ENCODE peak calls at places on chromosome 19, in five cellular contexts. O, N, D, L and V are unnamed samples. For H3K4me1 and H3K36me3, the result is how much of the 10 kb centered on the place peaks cover.

GRCh38 chr19:55406869-55407624 is 541 bp downstream of the UBE2S start:
- DNase-seq in O (no peak), N (no peak), D (peak), L (no peak), V (peak)

GRCh38 chr19:45492627-45493470 is 4.0 kb downstream of the RTN2 start:
- DNase-seq in O (peak), N (no peak), D (peak), L (no peak), V (no peak)

GRCh38 chr19:35017507-35017906 is 12.8 kb upstream of the SCN1B start:
- DNase-seq in O (no peak), N (no peak), D (no peak), L (no peak), V (no peak)

GRCh38 chr19:33659835-33660234 is 38.1 kb downstream of the CHST8 start:
- DNase-seq in O (no peak), N (no peak), D (no peak), L (no peak), V (no peak)

GRCh38 chr19:6271721-6272410 is 7.9 kb downstream of the MLLT1 start:
- DNase-seq in O (peak), N (no peak), D (peak), L (no peak), V (no peak)

GRCh38 chr19:45103200-45103624 is 10.2 kb downstream of the PPP1R37 start:
- DNase-seq in O (no peak), N (no peak), D (peak), L (no peak), V (no peak)

GRCh38 chr19:16457195-16457953 is 14.4 kb downstream of the EPS15L1 start:
- DNase-seq in O (peak), N (peak), D (peak), L (no peak), V (no peak)

GRCh38 chr19:7216373-7216902 is 77.8 kb downstream of the INSR start:
- DNase-seq in O (no peak), N (no peak), D (no peak), L (no peak), V (no peak)

GRCh38 chr19:13095934-13096890 is 6.4 kb downstream of the LYL1 start:
- DNase-seq in O (no peak), N (no peak), D (peak), L (peak), V (no peak)

GRCh38 chr19:14363203-14364097 is 17.8 kb upstream of the ADGRE5 start:
- DNase-seq in O (peak), N (peak), D (peak), L (peak), V (peak)

GRCh38 chr19:45442927-45443461 is 19.3 kb upstream of the ERCC1 start:
- DNase-seq in O (peak), N (no peak), D (peak), L (no peak), V (peak)

GRCh38 chr19:37511821-37512220 is 5.1 kb downstream of the ZNF793 start:
- DNase-seq in O (no peak), N (no peak), D (no peak), L (no peak), V (no peak)

GRCh38 chr19:55189424-55189823 is 9.3 kb upstream of the SYT5 start:
- DNase-seq in O (peak), N (peak), D (no peak), L (no peak), V (no peak)

GRCh38 chr19:38693380-38694223 is 46.2 kb downstream of the ACTN4 start:
- DNase-seq in O (peak), N (peak), D (peak), L (peak), V (peak)

GRCh38 chr19:38692458-38693379 is 45.3 kb downstream of the ACTN4 start:
- DNase-seq in O (no peak), N (no peak), D (no peak), L (no peak), V (no peak)

GRCh38 chr19:38690146-38690545 is 42.7 kb downstream of the ACTN4 start:
- DNase-seq in O (no peak), N (no peak), D (no peak), L (no peak), V (no peak)

GRCh38 chr19:38690832-38691231 is 43.4 kb downstream of the ACTN4 start:
- DNase-seq in O (no peak), N (no peak), D (no peak), L (no peak), V (no peak)

DNA sequence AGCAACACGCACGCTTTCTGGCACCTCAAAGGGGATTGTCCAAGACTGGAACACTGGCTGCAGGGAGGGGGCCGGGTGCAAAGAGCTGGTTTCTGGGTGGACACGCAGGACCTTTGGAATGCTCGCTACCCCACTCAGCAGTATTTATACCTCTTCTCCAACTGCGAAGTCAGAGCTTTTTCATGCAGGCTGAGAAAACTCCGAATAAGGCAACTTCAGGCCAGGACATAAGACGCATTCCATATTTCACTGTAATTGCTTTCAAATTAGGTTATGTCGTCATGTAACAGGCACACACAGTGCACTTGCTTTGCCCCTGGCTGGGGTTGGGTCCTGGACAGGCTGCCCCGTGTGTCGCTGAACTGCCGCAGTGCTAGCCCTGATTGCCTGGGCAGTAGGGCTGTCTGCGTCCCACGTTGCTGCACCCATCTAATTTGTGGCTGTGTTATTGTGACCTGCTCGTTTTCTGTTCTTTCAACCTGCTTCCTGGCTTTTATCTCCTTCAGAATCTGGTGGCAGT is 44.5 kb downstream of the ACTN4 start:
- DNase-seq in O (peak), N (peak), D (no peak), L (no peak), V (no peak)
- H3K4me1 ChIP-seq in O (under half), N (half or more), D (under half), L (under half), V (under half)

GRCh38 chr19:19627716-19628498 is at the start of gene LPAR2:
- DNase-seq in O (no peak), N (peak), D (peak), L (peak), V (peak)
- H3K27ac ChIP-seq in O (no peak), N (peak), D (peak), L (peak), V (peak)

DNA sequence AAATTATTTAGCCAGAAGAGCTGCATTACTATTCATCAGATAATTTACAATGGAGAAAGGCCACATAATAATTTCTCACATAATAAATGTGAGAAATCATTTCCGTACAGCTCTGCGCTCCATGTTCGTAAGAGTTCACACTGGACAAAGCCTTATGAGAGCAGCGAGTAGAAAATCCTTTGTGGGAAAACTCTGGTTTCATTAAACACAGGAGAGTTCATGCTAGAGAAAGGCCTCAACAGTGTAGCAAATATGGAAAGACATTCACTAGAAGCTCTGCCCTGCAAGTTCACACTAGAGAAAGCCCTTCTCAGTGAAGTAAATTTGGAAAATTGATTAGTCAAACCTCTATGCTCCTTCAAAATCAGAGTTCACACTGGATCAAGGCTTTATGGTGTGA is 8.4 kb downstream of the ZNF776 start:
- DNase-seq in O (no peak), N (no peak), D (no peak), L (no peak), V (no peak)
- H3K36me3 ChIP-seq in O (half or more), N (under half), D (half or more), L (half or more), V (under half)

GRCh38 chr19:3433313-3433712 is 47.0 kb downstream of the SMIM24 start:
- DNase-seq in O (no peak), N (no peak), D (no peak), L (no peak), V (no peak)
- H3K4me1 ChIP-seq in O (under half), N (under half), D (under half), L (under half), V (under half)

GRCh38 chr19:50195224-50195623 is 8.2 kb upstream of the MYH14 start:
- DNase-seq in O (no peak), N (no peak), D (no peak), L (no peak), V (no peak)

GRCh38 chr19:50196322-50196932 is 7.0 kb upstream of the MYH14 start:
- DNase-seq in O (no peak), N (no peak), D (no peak), L (no peak), V (no peak)

GRCh38 chr19:50199254-50199545 is 4.2 kb upstream of the MYH14 start:
- DNase-seq in O (no peak), N (no peak), D (no peak), L (no peak), V (no peak)

GRCh38 chr19:50197348-50197747 is 6.1 kb upstream of the MYH14 start:
- DNase-seq in O (no peak), N (no peak), D (no peak), L (no peak), V (no peak)

GRCh38 chr19:50198431-50199253 is 4.8 kb upstream of the MYH14 start:
- DNase-seq in O (no peak), N (no peak), D (no peak), L (no peak), V (no peak)
- H3K27ac ChIP-seq in O (no peak), N (no peak), D (no peak), L (no peak), V (no peak)

GRCh38 chr19:17562097-17562496 is 6.6 kb downstream of the COLGALT1 start:
- DNase-seq in O (no peak), N (no peak), D (no peak), L (no peak), V (no peak)
- H3K36me3 ChIP-seq in O (under half), N (under half), D (under half), L (half or more), V (under half)

GRCh38 chr19:1566392-1567115 is 1.6 kb downstream of the MEX3D start:
- DNase-seq in O (peak), N (peak), D (peak), L (peak), V (peak)

GRCh38 chr19:1567116-1567847 is 843 bp downstream of the MEX3D start:
- DNase-seq in O (no peak), N (no peak), D (peak), L (no peak), V (peak)

GRCh38 chr19:1569997-1570396 is 1.9 kb upstream of the MEX3D start:
- DNase-seq in O (no peak), N (no peak), D (no peak), L (no peak), V (no peak)

GRCh38 chr19:1568320-1569019 is at the start of gene MEX3D:
- DNase-seq in O (peak), N (peak), D (peak), L (peak), V (peak)

GRCh38 chr19:1567848-1568227 is 287 bp downstream of the MEX3D start:
- DNase-seq in O (no peak), N (no peak), D (no peak), L (no peak), V (no peak)
- H3K4me1 ChIP-seq in O (under half), N (under half), D (under half), L (under half), V (under half)

GRCh38 chr19:40596608-40597328 is 4.4 kb upstream of the LTBP4 start:
- DNase-seq in O (peak), N (no peak), D (peak), L (no peak), V (peak)

GRCh38 chr19:40594657-40595077 is 6.5 kb upstream of the LTBP4 start:
- DNase-seq in O (peak), N (peak), D (no peak), L (no peak), V (no peak)

GRCh38 chr19:40592170-40592569 is 9.0 kb upstream of the LTBP4 start:
- DNase-seq in O (peak), N (peak), D (peak), L (no peak), V (peak)

GRCh38 chr19:40597329-40597838 is 3.8 kb upstream of the LTBP4 start:
- DNase-seq in O (no peak), N (no peak), D (no peak), L (no peak), V (no peak)

GRCh38 chr19:40594251-40594650 is 6.9 kb upstream of the LTBP4 start:
- DNase-seq in O (no peak), N (no peak), D (no peak), L (no peak), V (no peak)
- H3K27ac ChIP-seq in O (no peak), N (no peak), D (peak), L (no peak), V (no peak)

GRCh38 chr19:46648070-46648960 is 12.3 kb upstream of the GNG8 start:
- DNase-seq in O (no peak), N (no peak), D (no peak), L (no peak), V (no peak)
- H3K36me3 ChIP-seq in O (under half), N (under half), D (under half), L (under half), V (under half)